ENCODE peak calls at places on chromosome 15, in nine cellular contexts. Z, C, H, O, Q, A, L, U and F are unnamed samples.

GRCh38 chr15:42724276-42724675 is 12.7 kb downstream of the CDAN1 start:
- DNase-seq in Z (no peak), C (no peak), H (no peak), O (no peak), Q (no peak), A (no peak), L (no peak), U (no peak), F (no peak)

GRCh38 chr15:73959012-73959581 is 32.8 kb downstream of the LOXL1 start:
- DNase-seq in Z (peak; percentile 35), C (no peak), H (no peak), O (peak; percentile 72), Q (no peak), A (no peak), L (no peak), U (peak; percentile 22), F (peak; percentile 27)

GRCh38 chr15:59170295-59170881 is 36.3 kb upstream of the LDHAL6B start:
- DNase-seq in Z (no peak), C (peak; percentile 16), H (no peak), O (peak; percentile 79), Q (no peak), A (peak; percentile 91), L (peak; percentile 37), U (peak; percentile 89), F (no peak)

GRCh38 chr15:77870195-77871065 is 207.1 kb downstream of the TBC1D2B start:
- DNase-seq in Z (peak; percentile 68), C (peak; percentile 50), H (peak; percentile 59), O (peak; percentile 78), Q (peak; percentile 68), A (peak; percentile 76), L (peak; percentile 81), U (peak; percentile 67), F (peak; percentile 70)

GRCh38 chr15:25848325-25848724 is 14.8 kb downstream of the ATP10A start:
- DNase-seq in Z (no peak), C (no peak), H (no peak), O (no peak), Q (no peak), A (no peak), L (no peak), U (no peak), F (no peak)

GRCh38 chr15:77831989-77832388 is 199.3 kb upstream of the LINGO1 start:
- DNase-seq in Z (peak; percentile 38), C (no peak), H (no peak), O (peak; percentile 22), Q (no peak), A (no peak), L (no peak), U (no peak), F (no peak)

GRCh38 chr15:76158250-76158649 is 98.5 kb downstream of the TMEM266 start:
- DNase-seq in Z (no peak), C (no peak), H (no peak), O (no peak), Q (no peak), A (no peak), L (no peak), U (no peak), F (no peak)

GRCh38 chr15:100725121-100726069 is 123.0 kb downstream of the ASB7 start:
- DNase-seq in Z (no peak), C (no peak), H (no peak), O (no peak), Q (no peak), A (no peak), L (no peak), U (peak; percentile 39), F (no peak)

GRCh38 chr15:80744411-80744810 is 34.8 kb upstream of the CEMIP start:
- DNase-seq in Z (no peak), C (no peak), H (no peak), O (no peak), Q (no peak), A (no peak), L (no peak), U (no peak), F (no peak)

GRCh38 chr15:77004189-77004588 is 9.3 kb downstream of the PSTPIP1 start:
- DNase-seq in Z (peak; percentile 84), C (no peak), H (no peak), O (peak; percentile 89), Q (no peak), A (no peak), L (peak; percentile 43), U (no peak), F (no peak)

GRCh38 chr15:77495806-77496589 is 75.3 kb downstream of the HMG20A start:
- DNase-seq in Z (no peak), C (no peak), H (no peak), O (peak; percentile 77), Q (no peak), A (no peak), L (no peak), U (no peak), F (no peak)

GRCh38 chr15:40323239-40323952 is at the start of gene INAFM2:
- DNase-seq in Z (peak; percentile 96), C (peak; percentile 89), H (peak; percentile 81), O (peak; percentile 98), Q (peak; percentile 96), A (peak; percentile 90), L (peak; percentile 90), U (peak; percentile 73), F (peak; percentile 98)
- TF ChIP-seq POLR2A in Z (peak; percentile 60), C (no peak), H (no peak), O (peak; percentile 65), Q (no peak), A (no peak), L (no peak), U (no peak), F (no peak)

GRCh38 chr15:62606376-62607164 is 436.0 kb upstream of the TPM1 start:
- DNase-seq in Z (no peak), C (no peak), H (peak; percentile 58), O (no peak), Q (no peak), A (no peak), L (no peak), U (no peak), F (no peak)
- TF ChIP-seq POLR2AphosphoS5 in Z (peak; percentile 58), C (no peak), H (no peak), O (no peak), Q (no peak), A (no peak), L (peak; percentile 48), U (no peak), F (no peak)

DNA sequence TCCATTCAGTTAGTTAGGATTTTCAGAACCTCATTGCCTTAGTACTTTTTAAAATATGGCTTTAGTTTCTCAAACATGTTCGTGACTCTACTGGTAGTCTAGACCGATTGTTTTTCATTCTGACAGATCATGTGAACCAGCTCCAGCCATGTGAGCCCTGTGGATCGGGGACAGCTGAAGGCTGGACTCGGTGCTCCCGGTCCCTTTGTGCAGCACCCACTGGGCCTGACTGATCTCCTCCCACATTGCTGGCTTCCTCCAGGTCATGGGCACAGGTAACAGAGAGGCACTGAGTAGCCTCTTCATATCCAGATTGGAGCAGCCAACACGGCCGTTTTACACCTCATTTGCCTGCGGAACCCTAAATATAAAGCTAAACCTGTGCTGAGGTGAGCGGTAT is 30.5 kb downstream of the NIPA2 start:
- DNase-seq in Z (no peak), C (no peak), H (no peak), O (no peak), Q (no peak), A (no peak), L (no peak), U (no peak), F (no peak)
- TF ChIP-seq POLR2A in Z (no peak), C (no peak), H (no peak), O (no peak), Q (peak; percentile 34), A (no peak), L (no peak), U (no peak), F (peak; percentile 6)

GRCh38 chr15:34847598-34847997 is 52.2 kb upstream of the ACTC1 start:
- DNase-seq in Z (no peak), C (no peak), H (no peak), O (no peak), Q (no peak), A (no peak), L (no peak), U (no peak), F (no peak)
- TF ChIP-seq POLR2AphosphoS5 in Z (no peak), C (no peak), H (no peak), O (no peak), Q (no peak), A (no peak), L (no peak), U (no peak), F (no peak)

GRCh38 chr15:82045179-82045891 is 483 bp downstream of the MEX3B start:
- DNase-seq in Z (peak; percentile 78), C (no peak), H (no peak), O (peak; percentile 85), Q (no peak), A (no peak), L (peak; percentile 20), U (no peak), F (peak; percentile 34)

GRCh38 chr15:82047493-82048446 is 2.0 kb upstream of the MEX3B start:
- DNase-seq in Z (no peak), C (no peak), H (no peak), O (no peak), Q (no peak), A (no peak), L (no peak), U (no peak), F (no peak)

GRCh38 chr15:82045892-82046667 is at the start of gene MEX3B:
- DNase-seq in Z (peak; percentile 99), C (peak; percentile 83), H (peak; percentile 86), O (peak; percentile 94), Q (peak; percentile 94), A (peak; percentile 88), L (peak; percentile 92), U (peak; percentile 71), F (peak; percentile 82)

GRCh38 chr15:82048809-82049208 is 3.0 kb upstream of the MEX3B start:
- DNase-seq in Z (no peak), C (no peak), H (no peak), O (no peak), Q (no peak), A (no peak), L (no peak), U (no peak), F (no peak)

GRCh38 chr15:82046668-82047492 is 1.1 kb upstream of the MEX3B start:
- DNase-seq in Z (peak; percentile 96), C (peak; percentile 73), H (peak; percentile 76), O (peak; percentile 94), Q (peak; percentile 97), A (peak; percentile 86), L (peak; percentile 88), U (peak; percentile 77), F (peak; percentile 96)
- TF ChIP-seq POLR2A in Z (no peak), C (no peak), H (no peak), O (no peak), Q (peak; percentile 75), A (no peak), L (peak; percentile 14), U (no peak), F (no peak)